ENCODE peak calls at places on chromosome 5, in four cellular contexts. K is H1, V is HCT116, R is K562. B is an unnamed sample.

GRCh38 chr5:25540628-25541027 is 895.9 kb upstream of the CDH10 start:
- DNase-seq in K (no peak), V (no peak), R (no peak), B (no peak)

GRCh38 chr5:147303976-147304375 is 69.2 kb downstream of the STK32A start:
- DNase-seq in R (no peak), K (no peak), V (peak; percentile 7), B (no peak)

GRCh38 chr5:173984218-173984617 is 4.8 kb upstream of the C5orf47 start:
- DNase-seq in R (no peak), K (peak; percentile 50), V (peak; percentile 34), B (no peak)

GRCh38 chr5:159210306-159210722 is 961 bp upstream of the RNF145 start:
- DNase-seq in V (no peak), K (no peak), R (no peak), B (no peak)

GRCh38 chr5:83741571-83741970 is 20.9 kb upstream of the HAPLN1 start:
- DNase-seq in V (no peak), K (no peak), R (no peak), B (no peak)

GRCh38 chr5:82422751-82423181 is 144.6 kb upstream of the RPS23 start:
- DNase-seq in R (peak; percentile 50), K (no peak), V (no peak), B (no peak)

GRCh38 chr5:39231705-39232525 is 12.6 kb upstream of the FYB1 start:
- DNase-seq in K (no peak), V (no peak), R (no peak), B (peak; percentile 73)

GRCh38 chr5:145553177-145553576 is 282.0 kb downstream of the PRELID2 start:
- DNase-seq in V (no peak), R (no peak), K (no peak), B (no peak)

GRCh38 chr5:93675458-93676450 is 65.6 kb downstream of the POU5F2 start:
- DNase-seq in V (no peak), K (no peak), R (no peak), B (no peak)

GRCh38 chr5:45189042-45189441 is 380.3 kb downstream of the MRPS30 start:
- DNase-seq in R (no peak), V (no peak), K (no peak), B (no peak)

GRCh38 chr5:75640395-75640794 is 29.1 kb downstream of the ANKDD1B start:
- DNase-seq in V (peak; percentile 4), R (no peak), K (no peak), B (no peak)

GRCh38 chr5:89246252-89246651 is 363.3 kb upstream of the MEF2C start:
- DNase-seq in R (no peak), V (no peak), K (no peak), B (no peak)

GRCh38 chr5:114369680-114370417 is 8.0 kb downstream of the KCNN2 start:
- DNase-seq in V (no peak), K (no peak), R (no peak), B (no peak)

GRCh38 chr5:177423671-177424070 is 2.8 kb upstream of the GRK6 start:
- DNase-seq in V (no peak), K (no peak), R (no peak), B (no peak)

GRCh38 chr5:138714694-138715093 is 38.5 kb upstream of the CTNNA1 start:
- DNase-seq in K (no peak), V (no peak), R (no peak), B (no peak)

GRCh38 chr5:150485770-150486401 is 22.0 kb upstream of the NDST1 start:
- DNase-seq in K (peak; percentile 87), V (no peak), R (peak; percentile 83), B (no peak)

GRCh38 chr5:133686566-133686965 is 74.2 kb upstream of the FSTL4 start:
- DNase-seq in K (no peak), V (no peak), R (no peak), B (no peak)

GRCh38 chr5:504326-505148 is 19.7 kb downstream of the SLC9A3 start:
- DNase-seq in R (no peak), K (no peak), V (no peak), B (no peak)

GRCh38 chr5:10518352-10518751 is 45.5 kb upstream of the ANKRD33B start:
- DNase-seq in K (no peak), V (no peak), R (no peak), B (no peak)

GRCh38 chr5:69212022-69212421 is 22.6 kb downstream of the CENPH start:
- DNase-seq in V (no peak), K (no peak), R (no peak), B (no peak)

GRCh38 chr5:51618234-51618633 is 235.0 kb downstream of the ISL1 start:
- DNase-seq in V (no peak), R (no peak), K (no peak), B (no peak)

GRCh38 chr5:107223066-107223465 is 447.7 kb downstream of the EFNA5 start:
- DNase-seq in R (no peak), V (no peak), K (no peak), B (no peak)

GRCh38 chr5:138482645-138483044 is 17.4 kb downstream of the EGR1 start:
- DNase-seq in V (no peak), K (no peak), R (no peak), B (no peak)

GRCh38 chr5:143629871-143630658 is 181.9 kb upstream of the HMHB1 start:
- DNase-seq in V (no peak), K (no peak), R (no peak), B (no peak)

GRCh38 chr5:19777363-19777762 is 210.6 kb downstream of the CDH18 start:
- DNase-seq in K (no peak), R (no peak), V (no peak), B (no peak)

GRCh38 chr5:112183103-112183634 is 235.9 kb downstream of the EPB41L4A start:
- DNase-seq in R (no peak), V (peak; percentile 54), K (no peak), B (no peak)

GRCh38 chr5:10533218-10533617 is 30.7 kb upstream of the ANKRD33B start:
- DNase-seq in V (no peak), R (peak; percentile 72), K (peak; percentile 67), B (no peak)

GRCh38 chr5:150322202-150322601 is 19.5 kb upstream of the ARSI start:
- DNase-seq in K (no peak), R (no peak), V (no peak), B (no peak)

GRCh38 chr5:93307557-93307956 is 273.5 kb downstream of the NR2F1-AS1 start:
- DNase-seq in K (no peak), V (no peak), R (no peak), B (no peak)

GRCh38 chr5:8961956-8962355 is 583.9 kb downstream of the SEMA5A start:
- DNase-seq in V (no peak), R (no peak), K (no peak), B (no peak)

DNA sequence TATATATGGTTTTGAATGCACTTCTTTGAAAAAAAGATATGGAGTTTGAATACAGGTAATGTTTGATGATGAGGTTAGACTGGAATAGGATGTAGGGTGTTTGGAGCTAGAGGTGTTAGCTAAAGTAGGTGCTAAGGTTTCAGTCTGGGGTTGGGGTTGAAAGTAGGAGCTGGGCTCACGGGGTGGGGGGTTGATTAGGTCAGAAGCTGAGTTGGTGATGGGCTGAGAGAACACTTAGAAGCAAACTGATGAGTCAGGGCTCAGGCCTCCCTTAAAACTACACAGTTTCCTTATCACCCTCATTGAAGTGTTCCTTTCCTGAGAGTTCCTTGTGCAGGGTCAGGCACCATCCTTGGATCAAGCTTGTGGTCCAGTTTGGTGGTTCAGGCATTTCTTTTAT is 308.8 kb upstream of the ADAMTS16 start:
- DNase-seq in K (no peak), V (no peak), R (no peak), B (no peak)
- TF ChIP-seq EGR1 in K (no peak), V (no peak), R (no peak), B (no peak)

GRCh38 chr5:100840769-100841168 is 62.3 kb downstream of the ST8SIA4 start:
- DNase-seq in K (no peak), R (no peak), V (no peak), B (no peak)
- TF ChIP-seq EGR1 in K (no peak), R (no peak), V (no peak), B (no peak)

GRCh38 chr5:168651654-168652053 is 72.5 kb upstream of the PANK3 start:
- DNase-seq in V (no peak), R (no peak), K (no peak), B (no peak)

GRCh38 chr5:168652516-168652915 is 73.3 kb upstream of the PANK3 start:
- DNase-seq in V (no peak), R (no peak), K (no peak), B (no peak)

GRCh38 chr5:168655316-168655715 is 76.1 kb upstream of the PANK3 start:
- DNase-seq in K (no peak), V (no peak), R (no peak), B (no peak)

GRCh38 chr5:168654225-168654624 is 75.1 kb upstream of the PANK3 start:
- DNase-seq in V (no peak), R (no peak), K (no peak), B (no peak)

DNA sequence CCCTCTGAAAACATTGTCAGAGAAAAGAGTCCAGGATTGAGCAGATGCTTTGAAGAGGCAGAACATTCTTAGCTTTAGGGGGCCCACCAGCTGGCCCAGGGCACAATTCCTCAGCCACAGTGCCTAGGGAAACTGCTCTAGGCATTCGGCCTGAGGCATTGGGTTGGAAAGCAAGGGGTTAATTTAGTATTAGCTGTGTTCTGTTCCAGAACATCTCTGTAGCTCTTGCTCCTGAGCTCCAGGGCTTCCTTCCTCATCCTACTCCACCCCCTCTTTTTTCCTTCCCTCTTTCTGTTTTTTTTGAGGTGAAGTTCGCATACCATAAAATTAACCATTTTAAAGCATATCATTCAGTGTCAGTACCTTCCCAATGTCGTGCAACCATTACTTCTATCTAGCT is 74.4 kb upstream of the PANK3 start:
- DNase-seq in R (no peak), K (no peak), V (no peak), B (no peak)
- TF ChIP-seq EGR1 in R (no peak), K (no peak), V (no peak), B (no peak)

DNA sequence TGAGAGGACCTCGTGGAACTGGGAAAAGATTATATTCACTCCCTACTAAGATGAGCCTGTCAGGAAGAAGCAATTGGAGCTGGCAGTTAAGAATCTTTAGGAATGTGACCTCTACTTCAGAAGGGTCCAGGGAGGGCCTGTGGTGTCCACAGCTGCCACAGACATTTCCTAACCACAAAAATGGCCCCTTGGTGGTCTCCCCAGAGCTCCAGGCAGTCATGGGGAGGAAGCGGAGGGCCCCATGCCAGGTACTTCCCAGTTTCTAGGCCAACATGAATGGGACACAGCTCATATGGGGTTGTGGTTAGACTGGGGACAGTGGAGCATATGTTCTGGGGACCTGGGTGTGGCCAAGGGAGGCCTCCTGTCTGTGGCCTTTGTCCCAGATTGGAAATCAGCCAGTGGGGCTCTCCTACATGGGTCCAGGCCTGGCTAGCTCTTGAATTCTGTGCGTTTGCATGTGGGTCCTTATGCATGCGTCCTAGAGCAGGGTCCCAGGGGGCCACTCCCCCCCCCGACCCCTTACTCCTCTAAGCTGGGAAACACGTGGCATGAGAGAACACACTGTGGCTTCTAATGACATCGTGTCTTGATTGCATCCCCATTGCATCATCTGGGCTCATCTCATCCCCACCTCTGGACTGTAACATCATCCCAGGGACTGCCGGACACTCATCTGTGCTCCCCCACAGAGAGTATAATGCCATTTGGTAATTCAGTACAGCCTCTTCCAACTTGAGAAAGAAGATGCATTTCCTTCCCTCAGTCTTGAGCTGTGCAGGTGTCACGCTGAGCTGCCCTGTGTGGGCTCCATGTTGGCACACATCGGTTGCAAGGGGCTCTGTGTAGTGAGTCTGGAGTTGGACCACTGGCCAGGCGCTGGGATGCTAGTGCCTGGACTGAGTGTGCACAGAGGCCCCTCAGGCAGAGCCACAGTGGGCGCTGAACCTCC is 31.3 kb downstream of the IRF1 start:
- DNase-seq in V (peak; percentile 26), R (peak; percentile 42), K (no peak), B (no peak)
- TF ChIP-seq EGR1 in V (no peak), R (no peak), K (no peak), B (no peak)